ENCODE peak calls at places on chromosome 18, in ten cellular contexts. Z is activated T-cell treated with anti-CD3 and anti-CD28 coated beads for 1 hour; R is Panc1; U is right lobe of liver; V is psoas muscle; I is nucleus accumbens; K is stimulated activated CD8-positive, alpha-beta memory T cell treated with anti-CD3 and anti-CD28 coated beads, Interleukin-4, amount 100 ng/mL, for 1 hour; E is NCI-H1417; N is ovary; O is dermis blood vessel endothelial cell. F is an unnamed sample.

GRCh38 chr18:2903006-2903405 is 56.2 kb downstream of the EMILIN2 start:
- DNase-seq in U (no peak), R (no peak), I (no peak), K (no peak), E (no peak), O (peak), N (peak), Z (no peak), V (peak), F (peak)

GRCh38 chr18:74283255-74283554 is 8.6 kb downstream of the CYB5A start:
- DNase-seq in I (no peak), V (no peak), E (no peak), K (no peak), R (no peak), U (no peak), Z (no peak), O (no peak), N (no peak), F (no peak)

GRCh38 chr18:23964282-23965238 is 50.0 kb upstream of the TTC39C start:
- DNase-seq in I (no peak), R (no peak), Z (peak), O (no peak), U (no peak), V (no peak), K (no peak), E (no peak), N (no peak), F (no peak)

GRCh38 chr18:76223403-76223802 is 271.6 kb downstream of the ZNF516 start:
- DNase-seq in N (no peak), U (no peak), E (no peak), K (no peak), Z (no peak), I (no peak), O (no peak), V (no peak), R (no peak), F (no peak)

GRCh38 chr18:40159141-40160017 is 1795.7 kb upstream of the PIK3C3 start:
- DNase-seq in E (peak), V (no peak), Z (no peak), K (no peak), R (no peak), I (no peak), N (no peak), O (peak), U (no peak), F (no peak)

GRCh38 chr18:76565238-76566173 is 70.5 kb upstream of the ZNF516 start:
- DNase-seq in I (no peak), K (no peak), Z (no peak), O (peak), U (no peak), N (peak), E (no peak), R (no peak), V (peak), F (peak)

GRCh38 chr18:48815581-48816324 is 135.0 kb downstream of the SMAD7 start:
- DNase-seq in K (no peak), E (no peak), O (no peak), N (no peak), I (no peak), Z (no peak), U (peak), R (no peak), V (no peak), F (no peak)

GRCh38 chr18:48922801-48923730 is 27.7 kb downstream of the SMAD7 start:
- DNase-seq in R (no peak), N (peak), Z (no peak), I (no peak), E (no peak), K (no peak), O (peak), U (no peak), V (peak), F (peak)

GRCh38 chr18:79294235-79294634 is 101.5 kb upstream of the NFATC1 start:
- DNase-seq in V (no peak), R (no peak), K (no peak), N (no peak), U (no peak), E (no peak), Z (no peak), O (no peak), I (no peak), F (no peak)

GRCh38 chr18:68177807-68178702 is 536.9 kb downstream of the TMX3 start:
- DNase-seq in V (no peak), I (no peak), O (no peak), N (no peak), R (peak), U (no peak), K (no peak), Z (no peak), E (no peak), F (no peak)

GRCh38 chr18:21191596-21192307 is 50.3 kb upstream of the GREB1L start:
- DNase-seq in U (peak), K (no peak), I (peak), E (peak), Z (no peak), R (no peak), O (peak), N (peak), V (peak), F (peak)

GRCh38 chr18:23225518-23225917 is 90.2 kb downstream of the CABLES1 start:
- DNase-seq in I (no peak), E (no peak), R (no peak), O (peak), V (no peak), N (no peak), Z (no peak), U (no peak), K (no peak), F (no peak)

GRCh38 chr18:5238371-5238758 is 41.3 kb upstream of the AKAIN1 start:
- DNase-seq in R (no peak), E (no peak), O (peak), I (no peak), U (peak), Z (peak), N (peak), V (peak), K (peak), F (peak)

GRCh38 chr18:48663931-48664847 is 125.4 kb downstream of the CTIF start:
- DNase-seq in K (peak), E (peak), N (peak), O (peak), Z (peak), R (no peak), I (peak), V (peak), U (peak), F (peak)

GRCh38 chr18:61703508-61703907 is 189.3 kb downstream of the RNF152 start:
- DNase-seq in K (no peak), N (no peak), Z (no peak), R (no peak), I (no peak), V (no peak), U (no peak), O (no peak), E (no peak), F (no peak)

GRCh38 chr18:13278231-13278630 is 59.7 kb downstream of the LDLRAD4 start:
- DNase-seq in V (no peak), O (no peak), U (no peak), I (no peak), Z (no peak), R (no peak), E (no peak), N (no peak), K (no peak), F (no peak)

GRCh38 chr18:60017371-60017770 is 117.6 kb downstream of the PMAIP1 start:
- DNase-seq in R (no peak), V (no peak), N (no peak), I (no peak), E (no peak), U (no peak), O (no peak), Z (no peak), K (no peak), F (no peak)

GRCh38 chr18:23186781-23187180 is 51.5 kb downstream of the CABLES1 start:
- DNase-seq in V (no peak), U (no peak), R (no peak), I (no peak), Z (no peak), E (no peak), O (no peak), K (no peak), N (no peak), F (no peak)

GRCh38 chr18:12911025-12911927 is 27.2 kb upstream of the PTPN2 start:
- DNase-seq in U (no peak), N (peak), O (peak), E (no peak), R (no peak), V (peak), Z (peak), K (peak), I (no peak), F (peak)

GRCh38 chr18:47997338-47997780 is 66.9 kb upstream of the SMAD2 start:
- DNase-seq in Z (peak), V (no peak), K (no peak), N (no peak), U (no peak), I (no peak), E (no peak), R (no peak), O (peak), F (no peak)

GRCh38 chr18:74459877-74460276 is 2.8 kb upstream of the DIPK1C start:
- DNase-seq in V (no peak), I (no peak), O (no peak), N (no peak), Z (no peak), K (no peak), R (no peak), U (no peak), E (no peak), F (no peak)

GRCh38 chr18:57214976-57215375 is 68.1 kb downstream of the BOD1L2 start:
- DNase-seq in V (no peak), K (no peak), E (no peak), O (no peak), U (no peak), R (no peak), Z (no peak), I (no peak), N (no peak), F (no peak)

GRCh38 chr18:48455555-48456478 is 46.6 kb upstream of the ZBTB7C start:
- DNase-seq in K (peak), N (no peak), V (no peak), U (no peak), R (no peak), Z (peak), I (no peak), O (no peak), E (no peak), F (no peak)

GRCh38 chr18:6521804-6522418 is 107.2 kb upstream of the L3MBTL4 start:
- DNase-seq in U (no peak), I (no peak), N (no peak), E (no peak), R (peak), Z (no peak), K (no peak), V (no peak), O (peak), F (no peak)

GRCh38 chr18:43531438-43531837 is 254.1 kb upstream of the SYT4 start:
- DNase-seq in V (no peak), U (no peak), Z (no peak), E (no peak), I (no peak), R (no peak), K (no peak), O (no peak), N (no peak), F (no peak)

GRCh38 chr18:48137354-48138208 is 207.1 kb upstream of the SMAD2 start:
- DNase-seq in U (no peak), K (no peak), N (peak), R (no peak), V (no peak), I (no peak), E (no peak), O (no peak), Z (no peak), F (no peak)

GRCh38 chr18:62033207-62033606 is 140.4 kb upstream of the RNF152 start:
- DNase-seq in Z (no peak), I (no peak), R (no peak), E (no peak), K (no peak), U (no peak), O (no peak), N (no peak), V (no peak), F (no peak)

GRCh38 chr18:78242307-78242643 is 737.3 kb upstream of the SALL3 start:
- DNase-seq in V (no peak), I (no peak), E (no peak), K (no peak), U (no peak), O (no peak), N (no peak), R (no peak), Z (no peak), F (no peak)

GRCh38 chr18:80194874-80195570 is 52.3 kb downstream of the PARD6G start:
- DNase-seq in E (no peak), K (no peak), U (no peak), I (no peak), V (no peak), Z (no peak), O (no peak), N (no peak), R (no peak), F (no peak)

GRCh38 chr18:35153609-35154273 is 87.1 kb upstream of the ZNF397 start:
- DNase-seq in R (no peak), Z (no peak), E (no peak), U (no peak), I (no peak), N (no peak), O (no peak), K (no peak), V (no peak), F (no peak)

GRCh38 chr18:55753643-55754255 is 165.8 kb upstream of the TCF4 start:
- DNase-seq in R (peak), V (no peak), O (peak), U (no peak), Z (no peak), I (no peak), N (no peak), K (no peak), E (no peak), F (no peak)

F was measured in left ventricle myocardium superior.